ENCODE peak calls at places on chromosome 7, in five cellular contexts. T, K, V, R and C are unnamed samples.
A peak's percentile ranks its signal among the peaks of the same experiment; 100 is the strongest.

GRCh38 chr7:104552102-104552501 is 223.7 kb downstream of the LHFPL3 start:
- DNase-seq in T (peak; percentile 93), K (no peak), V (no peak), R (no peak), C (peak; percentile 43)

GRCh38 chr7:101564778-101565211 is 64.3 kb downstream of the MYL10 start:
- DNase-seq in T (peak; percentile 59), K (no peak), V (no peak), R (no peak), C (no peak)

GRCh38 chr7:41459623-41460256 is 243.2 kb downstream of the INHBA start:
- DNase-seq in T (no peak), K (no peak), V (no peak), R (no peak), C (no peak)

GRCh38 chr7:26549281-26549943 is 257.8 kb downstream of the SNX10 start:
- DNase-seq in T (no peak), K (no peak), V (no peak), R (no peak), C (no peak)

GRCh38 chr7:85716353-85716752 is 529.5 kb upstream of the SEMA3D start:
- DNase-seq in T (no peak), K (no peak), V (no peak), R (no peak), C (no peak)

GRCh38 chr7:137882261-137882668 is 35.5 kb upstream of the DGKI start:
- DNase-seq in T (no peak), K (peak; percentile 99), V (no peak), R (no peak), C (no peak)

GRCh38 chr7:26426096-26426495 is 134.4 kb downstream of the SNX10 start:
- DNase-seq in T (no peak), K (no peak), V (no peak), R (no peak), C (no peak)

GRCh38 chr7:129877146-129877792 is 75.5 kb downstream of the UBE2H start:
- DNase-seq in T (no peak), K (no peak), V (no peak), R (no peak), C (no peak)

GRCh38 chr7:155803418-155804376 is 8.6 kb downstream of the SHH start:
- DNase-seq in T (peak; percentile 69), K (no peak), V (no peak), R (no peak), C (peak; percentile 70)

GRCh38 chr7:159263430-159263829 is 118.8 kb upstream of the VIPR2 start:
- DNase-seq in T (no peak), K (no peak), V (no peak), R (no peak), C (no peak)

GRCh38 chr7:44322631-44323363 is 2.6 kb downstream of the CAMK2B start:
- DNase-seq in T (no peak), K (no peak), V (no peak), R (no peak), C (no peak)

GRCh38 chr7:7790041-7790751 is 71.8 kb upstream of the RPA3 start:
- DNase-seq in T (no peak), K (no peak), V (no peak), R (no peak), C (no peak)

GRCh38 chr7:101940830-101941229 is 123.4 kb downstream of the CUX1 start:
- DNase-seq in T (peak; percentile 92), K (no peak), V (peak; percentile 57), R (peak; percentile 63), C (peak; percentile 57)

GRCh38 chr7:137579913-137580640 is 236.5 kb upstream of the PTN start:
- DNase-seq in T (no peak), K (peak; percentile 88), V (no peak), R (no peak), C (no peak)

GRCh38 chr7:128166603-128167315 is 74.3 kb upstream of the LEP start:
- DNase-seq in T (peak; percentile 63), K (no peak), V (no peak), R (peak; percentile 33), C (peak; percentile 81)

GRCh38 chr7:46059308-46060020 is 138.4 kb upstream of the IGFBP3 start:
- DNase-seq in T (no peak), K (no peak), V (no peak), R (no peak), C (no peak)

GRCh38 chr7:147415991-147416390 is 1174.6 kb upstream of the C7orf33 start:
- DNase-seq in T (no peak), K (no peak), V (no peak), R (no peak), C (no peak)

GRCh38 chr7:34806831-34807230 is 148.8 kb downstream of the NPSR1 start:
- DNase-seq in T (no peak), K (no peak), V (no peak), R (peak; percentile 50), C (no peak)

GRCh38 chr7:12418452-12418851 is 14.8 kb upstream of the VWDE start:
- DNase-seq in T (no peak), K (no peak), V (no peak), R (no peak), C (no peak)

GRCh38 chr7:73436031-73436929 is 2.7 kb downstream of the FZD9 start:
- DNase-seq in T (peak; percentile 71), K (no peak), V (no peak), R (no peak), C (peak; percentile 42)